ENCODE peak calls at places on chromosome 2, in five cellular contexts. U is IMR-90, P is neural crest cell, I is A673, R is glutamatergic neuron. S is an unnamed sample.

GRCh38 chr2:187511356-187512315 is 42.6 kb downstream of the TFPI start:
- DNase-seq in U (no peak), P (no peak), I (no peak), R (no peak), S (no peak)

GRCh38 chr2:216004408-216005283 is 8.7 kb downstream of the MREG start:
- DNase-seq in U (no peak), P (no peak), I (no peak), R (no peak), S (no peak)

GRCh38 chr2:227796044-227796780 is 17.4 kb upstream of the CCL20 start:
- DNase-seq in U (no peak), P (no peak), I (no peak), R (no peak), S (no peak)

GRCh38 chr2:234579231-234579962 is 82.5 kb upstream of the ARL4C start:
- DNase-seq in U (peak), P (no peak), I (no peak), R (no peak), S (no peak)

GRCh38 chr2:147530033-147530432 is 314.8 kb upstream of the ACVR2A start:
- DNase-seq in U (no peak), P (no peak), I (no peak), R (no peak), S (no peak)

GRCh38 chr2:20027260-20027677 is 14.8 kb upstream of the MATN3 start:
- DNase-seq in U (no peak), P (no peak), I (no peak), R (no peak), S (no peak)

GRCh38 chr2:108534577-108535379 is 508 bp downstream of the LIMS1 start:
- DNase-seq in U (no peak), P (peak), I (peak), R (peak), S (peak)

GRCh38 chr2:183359867-183360266 is 235.6 kb downstream of the NUP35 start:
- DNase-seq in U (no peak), P (no peak), I (peak), R (no peak), S (no peak)

GRCh38 chr2:236642584-236643291 is 73.1 kb downstream of the ACKR3 start:
- DNase-seq in U (peak), P (no peak), I (no peak), R (no peak), S (peak)

GRCh38 chr2:98835831-98836385 is 100.1 kb downstream of the CRACDL start:
- DNase-seq in U (no peak), P (no peak), I (no peak), R (peak), S (no peak)

GRCh38 chr2:15787535-15788457 is 152.6 kb upstream of the MYCN start:
- DNase-seq in U (no peak), P (no peak), I (no peak), R (no peak), S (no peak)

GRCh38 chr2:187261705-187262104 is 186.3 kb downstream of the CALCRL start:
- DNase-seq in U (no peak), P (no peak), I (no peak), R (no peak), S (no peak)

GRCh38 chr2:204731996-204732395 is 186.7 kb downstream of the PARD3B start:
- DNase-seq in U (peak), P (no peak), I (no peak), R (no peak), S (no peak)

GRCh38 chr2:73292316-73292905 is 937 bp downstream of the EGR4 start:
- DNase-seq in U (no peak), P (no peak), I (no peak), R (no peak), S (no peak)

GRCh38 chr2:23361185-23361584 is 23.8 kb upstream of the KLHL29 start:
- DNase-seq in U (peak), P (no peak), I (no peak), R (no peak), S (no peak)

GRCh38 chr2:42192642-42193566 is 23.8 kb downstream of the EML4 start:
- DNase-seq in U (no peak), P (no peak), I (no peak), R (no peak), S (no peak)

GRCh38 chr2:55282110-55282917 is 13.3 kb upstream of the MTIF2 start:
- DNase-seq in U (peak), P (peak), I (peak), R (peak), S (peak)

GRCh38 chr2:177239934-177240600 is 24.5 kb downstream of the NFE2L2 start:
- DNase-seq in U (peak), P (no peak), I (peak), R (peak), S (no peak)

GRCh38 chr2:195319112-195319460 is 337.9 kb upstream of the SLC39A10 start:
- DNase-seq in U (peak), P (no peak), I (no peak), R (no peak), S (peak)

GRCh38 chr2:28356095-28356911 is 36.4 kb upstream of the FOSL2 start:
- DNase-seq in U (peak), P (no peak), I (peak), R (no peak), S (peak)

GRCh38 chr2:173249661-173250641 is 104.7 kb upstream of the CDCA7 start:
- DNase-seq in U (no peak), P (no peak), I (peak), R (peak), S (no peak)

GRCh38 chr2:9236867-9237266 is 30.3 kb downstream of the ASAP2 start:
- DNase-seq in U (no peak), P (no peak), I (no peak), R (no peak), S (no peak)

GRCh38 chr2:183597841-183598240 is 473.6 kb downstream of the NUP35 start:
- DNase-seq in U (no peak), P (no peak), I (no peak), R (no peak), S (peak)

GRCh38 chr2:19989681-19990415 is at the start of gene WDR35:
- DNase-seq in U (peak), P (peak), I (peak), R (peak), S (peak)

GRCh38 chr2:16507655-16508054 is 158.0 kb downstream of the CYRIA start:
- DNase-seq in U (no peak), P (no peak), I (no peak), R (no peak), S (no peak)

GRCh38 chr2:239726091-239726591 is 299.0 kb downstream of the NDUFA10 start:
- DNase-seq in U (no peak), P (no peak), I (no peak), R (no peak), S (no peak)

GRCh38 chr2:27884546-27884945 is 5.6 kb downstream of the RBKS start:
- DNase-seq in U (no peak), P (no peak), I (peak), R (no peak), S (no peak)

GRCh38 chr2:84991404-84992151 is 20.6 kb downstream of the KCMF1 start:
- DNase-seq in U (peak), P (no peak), I (no peak), R (no peak), S (peak)

GRCh38 chr2:237774811-237775553 is 23.6 kb upstream of the RBM44 start:
- DNase-seq in U (peak), P (peak), I (peak), R (peak), S (peak)

GRCh38 chr2:17401096-17401495 is 117.1 kb downstream of the RAD51AP2 start:
- DNase-seq in U (no peak), P (no peak), I (no peak), R (no peak), S (no peak)

GRCh38 chr2:46421361-46421760 is 58.0 kb upstream of the TMEM247 start:
- DNase-seq in U (no peak), P (no peak), I (no peak), R (no peak), S (no peak)

GRCh38 chr2:179096090-179096489 is 46.2 kb upstream of the CCDC141 start:
- DNase-seq in U (no peak), P (no peak), I (no peak), R (no peak), S (no peak)

DNA sequence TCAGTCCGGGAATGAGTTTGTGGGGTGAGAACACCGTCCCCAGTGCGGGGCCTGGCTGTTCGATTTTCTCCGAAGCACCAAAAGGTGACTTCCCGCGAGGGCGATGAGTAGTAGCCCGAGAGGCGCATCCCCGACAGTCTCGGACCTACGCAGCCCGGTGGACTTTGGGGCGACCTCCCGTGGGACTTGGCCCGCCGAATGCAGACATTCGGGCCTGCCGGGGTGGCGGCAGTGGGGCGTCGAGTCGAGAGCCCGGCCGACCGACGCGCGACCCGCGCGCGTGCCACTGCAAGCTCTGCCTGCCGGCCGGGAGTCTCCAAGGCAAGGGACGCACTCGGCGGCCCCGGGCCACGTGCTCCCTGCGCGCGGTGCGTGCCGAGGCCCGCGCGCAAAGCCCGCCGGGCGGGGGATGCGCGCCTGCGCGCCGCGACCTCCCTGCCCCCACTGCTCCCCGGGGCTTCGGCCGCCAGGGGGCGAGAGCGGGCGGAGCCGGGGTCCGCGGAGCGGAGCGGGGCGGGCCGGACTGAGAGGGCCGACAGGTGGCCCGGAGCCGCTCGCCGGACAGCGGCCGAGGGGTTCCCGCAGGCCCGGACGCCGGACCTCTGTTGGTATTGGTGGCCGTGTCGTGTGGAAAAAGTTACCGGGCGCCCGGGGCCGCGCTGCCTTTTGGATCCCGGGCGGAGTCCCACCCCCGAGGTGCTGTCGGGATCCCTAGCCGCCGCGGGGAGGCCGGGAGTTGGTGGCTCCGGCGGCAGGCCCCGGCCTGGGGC is 1.8 kb downstream of the PTMA start:
- DNase-seq in U (peak), P (peak), I (peak), R (peak), S (peak)
- TF ChIP-seq CTCF in U (peak), P (peak), I (peak), R (peak), S (peak)

DNA sequence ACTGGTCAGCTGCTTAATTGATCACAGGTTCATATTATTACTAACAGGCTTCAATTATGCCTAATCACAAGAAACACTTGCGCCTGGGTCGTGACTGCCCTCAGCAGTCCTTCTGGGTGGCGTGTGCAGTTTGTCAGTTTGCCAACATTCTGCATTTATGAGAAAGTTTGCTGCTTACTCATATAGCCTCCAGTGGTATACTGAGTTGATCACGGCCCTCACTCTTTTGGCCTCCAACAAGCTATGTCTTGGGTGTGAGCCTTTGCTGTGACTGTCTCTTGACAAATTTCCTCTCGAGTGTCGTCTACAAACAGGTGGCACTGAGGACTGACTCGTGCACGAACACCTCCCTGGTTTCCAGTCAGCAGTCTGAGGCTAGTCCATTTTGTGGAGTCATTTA is 27.3 kb downstream of the DCDC2C start:
- DNase-seq in U (peak), P (no peak), I (peak), R (no peak), S (peak)
- TF ChIP-seq CTCF in U (no peak), P (no peak), I (no peak), R (no peak), S (no peak)

GRCh38 chr2:217510790-217511291 is 492.0 kb downstream of the TNS1 start:
- DNase-seq in U (peak), P (peak), I (peak), R (peak), S (peak)
- TF ChIP-seq CTCF in U (peak), P (peak), I (peak), R (peak), S (peak)

DNA sequence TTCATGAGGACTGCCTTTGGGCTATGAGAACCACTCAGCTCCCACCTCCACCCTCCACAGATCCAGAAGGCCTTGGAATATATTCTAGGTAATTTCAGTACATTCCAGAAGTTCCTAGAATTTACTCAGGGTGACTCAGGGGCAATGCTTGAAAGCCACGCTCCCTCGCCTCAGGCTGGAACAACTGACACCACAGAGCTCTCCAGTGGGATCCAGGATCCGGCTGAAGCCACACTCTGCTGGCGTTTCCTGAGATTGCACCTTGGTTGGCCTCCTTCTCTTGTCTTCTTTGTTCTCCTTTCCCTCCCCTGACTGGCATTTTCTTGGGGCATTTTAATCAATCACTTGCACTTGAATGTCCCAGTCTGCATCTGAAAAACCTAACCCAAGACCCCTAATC is 92.6 kb upstream of the KCNE4 start:
- DNase-seq in U (peak), P (no peak), I (peak), R (no peak), S (peak)
- TF ChIP-seq CTCF in U (peak), P (peak), I (peak), R (no peak), S (no peak)

GRCh38 chr2:212892193-212892592 is 259.2 kb downstream of the IKZF2 start:
- DNase-seq in U (peak), P (no peak), I (peak), R (no peak), S (no peak)
- TF ChIP-seq CTCF in U (peak), P (peak), I (peak), R (no peak), S (no peak)

GRCh38 chr2:860259-860855 is 90.3 kb upstream of the SNTG2 start:
- DNase-seq in U (no peak), P (no peak), I (no peak), R (no peak), S (no peak)
- TF ChIP-seq CTCF in U (no peak), P (no peak), I (no peak), R (no peak), S (no peak)

GRCh38 chr2:190328748-190329147 is 9.1 kb upstream of the HIBCH start:
- DNase-seq in U (peak), P (no peak), I (no peak), R (no peak), S (peak)
- TF ChIP-seq CTCF in U (peak), P (peak), I (peak), R (no peak), S (peak)

DNA sequence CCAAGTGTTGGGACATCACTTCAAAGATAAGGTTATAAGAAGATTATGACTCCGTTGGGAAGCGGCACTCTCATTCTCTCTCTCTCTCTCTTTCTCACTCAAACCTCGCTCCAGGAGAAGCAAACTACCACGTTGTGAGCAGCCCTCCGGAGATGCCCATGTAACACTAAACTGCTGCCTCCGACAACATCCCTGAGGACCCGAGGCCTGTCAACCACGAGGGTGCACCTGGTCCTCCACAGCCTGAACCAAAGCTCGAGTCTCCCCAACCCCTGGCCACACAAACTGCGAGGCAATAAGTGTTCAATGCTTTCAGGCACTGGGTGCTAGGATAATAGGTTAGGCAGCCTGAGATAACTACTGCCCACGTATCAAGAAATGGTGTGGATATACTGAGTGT is 654.5 kb upstream of the ID2 start:
- DNase-seq in U (no peak), P (no peak), I (no peak), R (no peak), S (no peak)
- TF ChIP-seq CTCF in U (no peak), P (no peak), I (no peak), R (no peak), S (no peak)

DNA sequence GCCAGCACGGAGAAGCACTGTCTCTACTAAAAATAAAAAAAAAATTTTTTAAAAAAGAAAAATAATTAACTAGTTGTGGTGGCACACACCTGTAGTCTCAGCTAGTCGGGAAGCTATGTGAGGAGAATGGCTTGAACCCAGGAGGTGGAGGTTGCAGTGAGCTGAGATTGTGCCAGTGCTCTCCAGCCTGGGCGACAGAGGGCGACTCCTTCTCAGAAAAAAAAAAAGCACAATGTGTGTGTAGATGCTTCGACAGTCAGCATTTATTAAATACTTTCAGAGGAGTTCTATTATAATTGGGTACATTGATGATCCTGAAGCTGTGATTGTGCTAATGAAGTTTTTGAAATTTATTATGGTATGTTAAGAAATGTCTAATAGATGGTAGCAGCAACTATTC is 46.5 kb downstream of the XIRP2 start:
- DNase-seq in U (no peak), P (no peak), I (no peak), R (no peak), S (no peak)
- TF ChIP-seq CTCF in U (no peak), P (no peak), I (no peak), R (no peak), S (no peak)

S was measured in RWPE1.